ENCODE peak calls at places on chromosomes 5 and 9, in four cellular contexts. One of them, this sample, is unnamed.

GRCh38 chr5:174844971-174845370 is 120.6 kb downstream of the MSX2 start:
- DNase-seq in HepG2: no peak
- DNase-seq in WTC11: no peak
- DNase-seq in GM12878: no peak
- DNase-seq in this sample: no peak

GRCh38 chr9:110050925-110051355 is 157.0 kb downstream of the C9orf152 start:
- DNase-seq in HepG2: no peak
- DNase-seq in WTC11: no peak
- DNase-seq in GM12878: no peak
- DNase-seq in this sample: no peak

GRCh38 chr5:134432677-134433359 is 21.1 kb upstream of the CDKN2AIPNL start:
- DNase-seq in HepG2: no peak
- DNase-seq in WTC11: no peak
- DNase-seq in GM12878: no peak
- DNase-seq in this sample: no peak

GRCh38 chr9:131645078-131645776 is 94.6 kb downstream of the RAPGEF1 start:
- DNase-seq in HepG2: no peak
- DNase-seq in WTC11: no peak
- DNase-seq in GM12878: no peak
- DNase-seq in this sample: no peak

GRCh38 chr5:97042981-97043380 is 99.4 kb downstream of the LIX1 start:
- DNase-seq in HepG2: no peak
- DNase-seq in WTC11: no peak
- DNase-seq in GM12878: no peak
- DNase-seq in this sample: no peak

GRCh38 chr5:135439426-135440205 is 7.5 kb downstream of the DCANP1 start:
- DNase-seq in HepG2: no peak
- DNase-seq in WTC11: no peak
- DNase-seq in GM12878: no peak
- DNase-seq in this sample: no peak

GRCh38 chr9:126621056-126621918 is 7.6 kb downstream of the LMX1B start:
- DNase-seq in HepG2: no peak
- DNase-seq in WTC11: no peak
- DNase-seq in GM12878: no peak
- DNase-seq in this sample: no peak

GRCh38 chr9:115498338-115498737 is 380.4 kb upstream of the TNC start:
- DNase-seq in HepG2: no peak
- DNase-seq in WTC11: no peak
- DNase-seq in GM12878: no peak
- DNase-seq in this sample: no peak

GRCh38 chr5:142810891-142811290 is 40.7 kb downstream of the ARHGAP26 start:
- DNase-seq in HepG2: no peak
- DNase-seq in WTC11: no peak
- DNase-seq in GM12878: no peak
- DNase-seq in this sample: no peak

DNA sequence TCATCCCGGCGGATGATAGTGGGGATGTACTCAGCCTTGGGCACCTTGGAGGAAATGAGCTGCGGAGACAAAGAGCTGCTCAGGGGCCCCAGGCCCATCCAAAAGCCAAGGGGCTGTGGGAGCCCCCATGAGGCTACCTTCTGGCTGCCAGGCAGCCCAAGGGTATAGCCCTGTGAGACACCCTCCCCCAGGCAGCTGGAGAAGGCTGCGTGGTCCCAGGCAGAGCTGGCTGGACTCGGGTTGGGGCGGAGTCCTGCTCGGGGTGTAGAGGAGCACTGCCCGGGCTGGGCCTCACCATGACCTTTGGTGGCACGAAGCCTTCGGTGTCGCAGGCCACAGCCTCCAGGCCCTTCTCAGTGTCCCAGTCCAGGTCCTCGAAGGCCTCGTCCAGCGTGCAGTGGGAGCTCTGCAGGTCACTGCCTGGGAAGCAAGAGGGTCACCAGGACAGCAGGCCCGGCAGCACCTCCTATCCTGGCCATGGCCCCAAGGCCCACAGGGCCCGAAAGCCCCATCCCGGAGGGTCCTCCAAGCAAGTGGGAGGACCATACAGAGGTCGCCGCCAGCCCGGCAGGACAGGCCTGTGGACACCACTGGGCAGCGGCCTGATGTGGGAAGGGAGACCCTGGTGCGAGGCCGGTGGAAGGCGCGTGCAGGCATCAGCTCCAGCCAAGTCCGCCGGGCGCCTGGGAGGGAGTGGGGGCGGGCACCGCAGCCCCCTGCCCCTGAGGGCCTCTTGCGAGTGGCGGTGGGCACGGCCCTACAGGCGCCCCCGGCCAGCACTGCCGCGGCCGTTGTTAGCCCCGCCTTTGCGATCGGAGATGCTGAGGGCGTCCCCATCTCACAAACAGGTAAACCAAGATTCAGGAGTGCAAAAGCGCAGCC is 6.1 kb downstream of the NSMF start:
- DNase-seq in HepG2: no peak
- DNase-seq in WTC11: no peak
- DNase-seq in GM12878: no peak
- DNase-seq in this sample: no peak
- TF ChIP-seq CBFB in HepG2: no peak
- TF ChIP-seq CBFB in WTC11: no peak
- TF ChIP-seq CBFB in GM12878: no peak
- TF ChIP-seq CBFB in this sample: no peak

DNA sequence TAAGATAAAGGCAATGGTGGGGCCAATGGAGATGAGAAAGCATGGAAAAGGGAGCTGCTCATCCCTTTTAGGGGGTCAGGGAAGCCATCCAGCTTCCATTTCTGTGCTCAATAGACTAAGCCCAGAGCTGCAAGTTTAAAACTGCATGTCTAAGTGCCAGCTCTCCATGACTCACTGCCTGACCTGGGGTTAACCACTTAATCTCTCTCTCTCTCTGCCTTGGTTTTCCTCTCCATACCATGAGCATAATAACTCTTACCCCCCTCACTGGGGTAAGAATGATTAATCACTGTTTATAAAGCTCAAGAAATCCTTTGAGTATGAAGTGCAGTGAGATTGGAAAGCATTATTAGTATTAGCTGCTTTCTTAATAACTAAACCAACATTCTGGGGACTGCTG is 1382.4 kb upstream of the WWC1 start:
- DNase-seq in HepG2: no peak
- DNase-seq in WTC11: no peak
- DNase-seq in GM12878: no peak
- DNase-seq in this sample: no peak
- TF ChIP-seq ATF3 in HepG2: no peak
- TF ChIP-seq ATF3 in WTC11: no peak
- TF ChIP-seq ATF3 in GM12878: no peak
- TF ChIP-seq ATF3 in this sample: no peak

GRCh38 chr9:91040371-91041215 is 239.0 kb downstream of the SYK start:
- DNase-seq in HepG2: no peak
- DNase-seq in WTC11: no peak
- DNase-seq in GM12878: no peak
- DNase-seq in this sample: no peak

GRCh38 chr9:91037511-91038482 is 236.2 kb downstream of the SYK start:
- DNase-seq in HepG2: peak
- DNase-seq in WTC11: no peak
- DNase-seq in GM12878: no peak
- DNase-seq in this sample: no peak

GRCh38 chr9:91038483-91039124 is 237.0 kb downstream of the SYK start:
- DNase-seq in HepG2: no peak
- DNase-seq in WTC11: no peak
- DNase-seq in GM12878: no peak
- DNase-seq in this sample: no peak

GRCh38 chr9:91039125-91039834 is 237.7 kb downstream of the SYK start:
- DNase-seq in HepG2: peak
- DNase-seq in WTC11: no peak
- DNase-seq in GM12878: no peak
- DNase-seq in this sample: no peak

GRCh38 chr9:91039835-91040140 is 238.2 kb downstream of the SYK start:
- DNase-seq in HepG2: no peak
- DNase-seq in WTC11: no peak
- DNase-seq in GM12878: no peak
- DNase-seq in this sample: no peak
- TF ChIP-seq CBFB in HepG2: no peak
- TF ChIP-seq CBFB in WTC11: no peak
- TF ChIP-seq CBFB in GM12878: no peak
- TF ChIP-seq CBFB in this sample: no peak

GRCh38 chr5:147466581-147466980 is 43.3 kb downstream of the DPYSL3 start:
- DNase-seq in HepG2: no peak
- DNase-seq in WTC11: no peak
- DNase-seq in GM12878: no peak
- DNase-seq in this sample: no peak
- TF ChIP-seq ATF3 in HepG2: no peak
- TF ChIP-seq ATF3 in WTC11: no peak
- TF ChIP-seq ATF3 in GM12878: no peak
- TF ChIP-seq ATF3 in this sample: no peak

GRCh38 chr5:138316355-138316754 is 15.2 kb downstream of the CDC25C start:
- DNase-seq in HepG2: no peak
- DNase-seq in WTC11: peak
- DNase-seq in GM12878: no peak
- DNase-seq in this sample: no peak
- TF ChIP-seq CBFB in HepG2: no peak
- TF ChIP-seq CBFB in WTC11: no peak
- TF ChIP-seq CBFB in GM12878: no peak
- TF ChIP-seq CBFB in this sample: no peak

DNA sequence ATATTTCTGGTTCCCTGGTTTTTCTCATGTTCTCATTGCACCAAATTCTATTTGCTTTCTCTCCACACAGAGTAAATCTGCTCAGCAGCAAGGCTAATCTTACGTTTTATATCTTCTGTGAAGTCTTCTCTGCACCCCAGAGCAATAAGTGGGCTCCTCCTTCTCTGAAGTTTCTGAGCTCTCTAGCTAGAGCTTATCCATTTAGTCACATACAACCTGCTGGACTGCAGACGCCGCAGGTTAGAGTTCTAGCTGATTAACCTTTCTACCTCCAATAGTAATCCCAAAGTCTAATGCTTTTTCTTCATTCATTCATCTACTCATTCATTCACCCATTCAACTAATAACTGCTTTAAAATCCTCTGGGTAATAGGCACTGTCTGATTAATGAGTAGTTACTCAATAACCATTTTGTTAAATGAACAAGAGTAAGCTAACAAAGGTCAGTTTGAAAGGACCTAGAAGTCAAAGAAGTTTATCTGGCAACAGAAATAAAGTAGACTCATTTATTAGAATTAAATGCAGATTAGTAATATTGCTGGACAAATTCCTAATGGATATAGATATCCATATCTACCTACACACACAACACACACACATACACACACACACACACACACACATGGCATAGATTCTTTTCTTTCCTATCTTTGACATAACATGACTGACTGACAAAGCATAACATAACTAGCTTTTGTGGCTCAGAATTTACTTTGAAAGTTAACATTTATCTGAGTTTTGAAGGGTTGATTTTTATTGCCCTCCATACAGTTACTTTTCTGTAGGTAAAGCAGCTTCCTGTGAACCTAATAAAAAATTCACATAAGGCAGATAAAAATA is 984.6 kb upstream of the SEMA6A start:
- DNase-seq in HepG2: no peak
- DNase-seq in WTC11: no peak
- DNase-seq in GM12878: no peak
- DNase-seq in this sample: no peak
- TF ChIP-seq ATF3 in HepG2: no peak
- TF ChIP-seq ATF3 in WTC11: no peak
- TF ChIP-seq ATF3 in GM12878: no peak
- TF ChIP-seq ATF3 in this sample: no peak

GRCh38 chr5:113236536-113237308 is 198.1 kb downstream of the TSSK1B start:
- DNase-seq in HepG2: no peak
- DNase-seq in WTC11: no peak
- DNase-seq in GM12878: no peak
- DNase-seq in this sample: no peak
- TF ChIP-seq CBFB in HepG2: no peak
- TF ChIP-seq CBFB in WTC11: no peak
- TF ChIP-seq CBFB in GM12878: no peak
- TF ChIP-seq CBFB in this sample: no peak

This sample was measured in K562.